ENCODE peak calls at places on chromosomes 5 and 9, in four cellular contexts. V is BJ, K is bronchial epithelial cell, X is H7. Q is an unnamed sample. For H3K27me3, the result is how much of the 10 kb centered on the place peaks cover.

GRCh38 chr9:26012797-26013594 is 334.8 kb upstream of the TUSC1 start:
- DNase-seq in X (no peak), K (no peak), V (no peak), Q (no peak)

GRCh38 chr5:102453716-102454115 is 45.1 kb downstream of the SLCO6A1 start:
- DNase-seq in K (no peak), X (no peak), V (no peak), Q (no peak)

GRCh38 chr5:175922192-175922885 is 45.8 kb downstream of the THOC3 start:
- DNase-seq in K (peak), X (peak), V (peak), Q (no peak)

GRCh38 chr5:171524461-171524860 is 105.0 kb downstream of the FGF18 start:
- DNase-seq in K (no peak), X (no peak), V (no peak), Q (no peak)

GRCh38 chr5:80153586-80154126 is 102.2 kb downstream of the SERINC5 start:
- DNase-seq in X (no peak), V (no peak), K (no peak), Q (no peak)

GRCh38 chr5:126927424-126927823 is 102.9 kb downstream of the MARCHF3 start:
- DNase-seq in X (no peak), K (no peak), V (no peak), Q (no peak)

GRCh38 chr9:77952641-77953341 is 78.8 kb downstream of the GNAQ start:
- DNase-seq in X (no peak), K (peak), V (peak), Q (no peak)

GRCh38 chr9:19461135-19461534 is 52.3 kb downstream of the ACER2 start:
- DNase-seq in V (no peak), X (peak), K (no peak), Q (no peak)

GRCh38 chr9:69121155-69122085 is 52.7 kb upstream of the TJP2 start:
- DNase-seq in V (no peak), X (peak), K (no peak), Q (peak)

GRCh38 chr9:98867434-98868168 is 60.1 kb downstream of the GALNT12 start:
- DNase-seq in X (no peak), V (peak), K (no peak), Q (peak)

GRCh38 chr5:82164957-82165698 is 113.0 kb downstream of the RPS23 start:
- DNase-seq in V (no peak), X (no peak), K (peak), Q (peak)

GRCh38 chr5:67115238-67115637 is 81.4 kb downstream of the CD180 start:
- DNase-seq in V (no peak), K (no peak), X (no peak), Q (no peak)

GRCh38 chr5:73482383-73483193 is 15.7 kb upstream of the BTF3 start:
- DNase-seq in K (no peak), V (no peak), X (no peak), Q (no peak)

GRCh38 chr9:16236882-16237281 is 633.6 kb downstream of the BNC2 start:
- DNase-seq in X (no peak), K (no peak), V (peak), Q (no peak)

GRCh38 chr5:5497132-5497748 is 74.8 kb downstream of the ICE1 start:
- DNase-seq in X (peak), K (peak), V (no peak), Q (peak)

GRCh38 chr9:112361602-112362001 is 18.3 kb upstream of the HSDL2 start:
- DNase-seq in V (no peak), X (peak), K (peak), Q (no peak)

DNA sequence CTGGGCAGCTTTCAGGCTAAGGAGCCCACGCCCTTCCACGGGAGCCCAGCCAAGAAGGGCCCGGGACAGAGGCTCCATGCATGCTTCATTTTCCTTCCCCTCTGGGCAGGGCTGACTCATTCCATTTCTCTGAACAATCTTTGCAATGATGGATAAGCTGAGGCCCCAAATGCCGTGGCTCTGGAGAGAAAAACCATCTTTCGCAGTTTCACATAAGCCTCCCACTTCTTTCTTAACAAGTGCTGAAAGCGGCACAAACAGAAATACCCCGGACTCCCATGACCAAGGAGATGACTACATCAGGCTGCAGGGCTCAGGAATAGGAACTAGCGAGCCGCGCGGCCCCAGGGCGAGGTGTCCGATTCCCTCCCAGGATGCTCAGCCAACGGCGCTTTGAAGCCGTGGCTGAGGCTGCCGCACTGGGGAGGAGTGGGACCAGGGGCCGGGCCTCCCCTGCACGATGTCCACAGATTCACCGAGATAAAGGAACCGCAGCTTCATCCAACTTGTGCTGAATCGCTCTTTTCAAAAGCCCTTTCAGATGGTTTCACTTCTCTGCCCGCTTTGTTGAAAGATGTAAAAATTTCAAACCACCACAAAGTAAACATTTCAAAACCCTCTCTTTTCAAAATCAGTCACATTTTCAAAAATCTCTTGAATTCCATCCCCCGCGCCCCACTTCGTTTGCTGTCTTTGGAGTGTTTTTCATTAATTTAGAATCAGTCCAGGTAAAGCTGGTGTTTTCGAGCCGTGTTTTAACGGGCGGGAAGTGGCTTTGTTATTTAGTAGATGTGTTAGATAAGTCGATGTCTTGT is 96.6 kb upstream of the LMX1B start:
- DNase-seq in V (peak), K (peak), X (peak), Q (peak)
- H3K4me3 ChIP-seq in V (peak), K (no peak), X (no peak), Q (peak)

GRCh38 chr9:132806306-132806705 is 71.8 kb downstream of the AK8 start:
- DNase-seq in X (no peak), V (no peak), K (no peak), Q (no peak)
- H3K27me3 ChIP-seq in X (under half), V (under half), K (under half), Q (under half)

GRCh38 chr9:36136894-36137391 is 410 bp downstream of the GLIPR2 start:
- DNase-seq in X (no peak), K (no peak), V (no peak), Q (no peak)

GRCh38 chr9:36140086-36141084 is 3.9 kb downstream of the GLIPR2 start:
- DNase-seq in X (no peak), V (no peak), K (no peak), Q (no peak)

GRCh38 chr9:36138496-36138895 is 2.0 kb downstream of the GLIPR2 start:
- DNase-seq in V (no peak), K (no peak), X (no peak), Q (no peak)

GRCh38 chr9:36137392-36138004 is 965 bp downstream of the GLIPR2 start:
- DNase-seq in X (peak), V (no peak), K (no peak), Q (no peak)

GRCh38 chr9:36138901-36139300 is 2.4 kb downstream of the GLIPR2 start:
- DNase-seq in K (no peak), V (no peak), X (no peak), Q (no peak)
- H3K4me3 ChIP-seq in K (no peak), V (no peak), X (no peak), Q (no peak)

DNA sequence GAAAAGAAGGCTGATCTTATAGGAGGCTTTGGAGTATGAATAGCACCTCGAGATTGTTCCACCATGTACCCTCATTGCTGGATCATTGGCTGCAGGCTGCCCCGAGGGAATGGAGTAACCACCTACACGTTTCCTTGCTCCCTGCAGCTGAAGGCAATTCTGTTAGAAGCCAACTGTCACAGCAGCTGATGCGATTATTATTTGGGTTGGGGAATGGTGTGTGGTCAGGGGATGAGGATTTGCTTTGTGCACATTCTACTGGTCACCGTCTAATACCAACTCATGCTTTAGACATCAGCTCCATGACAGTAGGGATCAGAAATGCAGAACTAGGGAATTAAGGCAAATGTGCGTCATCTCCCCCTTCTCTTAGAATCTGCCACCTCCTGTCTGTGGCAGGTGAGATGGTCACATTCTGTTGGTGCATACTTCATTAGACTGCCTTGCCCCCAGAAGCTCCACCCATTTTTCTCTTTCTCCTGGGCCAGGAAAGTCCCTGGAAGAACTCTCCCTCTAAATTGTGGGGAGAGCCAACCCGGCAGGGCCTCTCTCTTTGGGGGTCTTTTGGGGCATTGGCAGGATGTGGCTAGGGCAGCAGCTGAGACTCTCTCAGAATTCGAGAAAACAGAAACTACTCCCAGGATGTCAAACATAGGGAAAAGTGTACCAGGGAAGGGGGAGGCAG is 32.8 kb downstream of the NEUROG1 start:
- DNase-seq in K (no peak), V (no peak), X (no peak), Q (no peak)
- H3K27me3 ChIP-seq in K (under half), V (under half), X (under half), Q (under half)

DNA sequence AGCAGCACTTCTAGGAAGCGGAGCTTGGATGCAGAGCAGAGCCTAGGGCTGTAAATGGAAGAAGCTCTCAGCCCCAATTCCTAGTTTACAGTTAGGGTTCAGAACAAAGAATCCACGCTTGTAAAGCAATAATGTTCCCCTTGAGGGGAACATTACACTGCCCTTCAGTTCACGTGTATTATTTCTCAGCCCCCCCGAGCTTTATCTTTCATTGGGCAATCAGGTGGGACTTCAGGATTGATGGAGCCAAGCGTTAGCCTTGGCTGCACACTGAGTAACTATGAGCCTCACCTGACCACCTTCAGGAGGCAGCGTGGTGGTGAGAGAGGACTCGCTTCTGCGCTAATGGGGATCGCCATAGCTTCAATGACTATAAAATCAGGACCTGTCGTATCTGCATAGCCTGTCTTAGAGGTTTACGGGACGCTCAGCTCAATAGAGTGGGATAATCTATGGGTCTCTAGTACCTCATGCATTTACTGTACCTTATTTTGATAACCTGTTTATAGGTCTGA is 157.0 kb upstream of the RASEF start:
- DNase-seq in X (no peak), K (peak), V (no peak), Q (no peak)
- H3K4me3 ChIP-seq in X (peak), K (peak), V (peak), Q (peak)

GRCh38 chr9:135039916-135040645 is 47.4 kb upstream of the OLFM1 start:
- DNase-seq in X (no peak), V (no peak), K (no peak), Q (peak)

GRCh38 chr9:135039266-135039870 is 48.1 kb upstream of the OLFM1 start:
- DNase-seq in X (peak), K (no peak), V (no peak), Q (peak)

GRCh38 chr9:135038826-135039225 is 48.6 kb upstream of the OLFM1 start:
- DNase-seq in V (no peak), X (no peak), K (no peak), Q (no peak)

GRCh38 chr9:135043345-135043744 is 44.1 kb upstream of the OLFM1 start:
- DNase-seq in X (no peak), V (no peak), K (no peak), Q (no peak)

GRCh38 chr9:135040892-135041291 is 46.6 kb upstream of the OLFM1 start:
- DNase-seq in V (no peak), X (no peak), K (no peak), Q (peak)
- H3K27me3 ChIP-seq in V (under half), X (under half), K (under half), Q (under half)

GRCh38 chr5:54883374-54884194 is 101.8 kb downstream of the ESM1 start:
- DNase-seq in V (no peak), K (no peak), X (peak), Q (peak)

GRCh38 chr5:54881286-54882005 is 103.9 kb downstream of the ESM1 start:
- DNase-seq in V (no peak), X (no peak), K (peak), Q (no peak)

GRCh38 chr5:54884195-54884536 is 101.2 kb downstream of the ESM1 start:
- DNase-seq in K (no peak), V (no peak), X (no peak), Q (no peak)

GRCh38 chr5:54882101-54882500 is 103.3 kb downstream of the ESM1 start:
- DNase-seq in V (no peak), K (peak), X (no peak), Q (no peak)

GRCh38 chr5:54882841-54883240 is 102.6 kb downstream of the ESM1 start:
- DNase-seq in K (no peak), X (no peak), V (no peak), Q (no peak)
- H3K4me3 ChIP-seq in K (no peak), X (no peak), V (no peak), Q (no peak)

Q was measured in testis.